ENCODE peak calls at places on chromosome 9, in eight cellular contexts. One of them, this sample, is unnamed.
A peak's percentile ranks its signal among the peaks of the same experiment; 100 is the strongest.

GRCh38 chr9:398085-398484 is 183.4 kb downstream of the DOCK8 start:
- DNase-seq in astrocyte: no peak
- DNase-seq in cardiac fibroblast: no peak
- DNase-seq in tibial nerve: no peak
- DNase-seq in WTC11: no peak
- DNase-seq in cardiac muscle cell: no peak
- DNase-seq in Calu3: no peak
- DNase-seq in glutamatergic neuron: no peak
- DNase-seq in this sample: no peak

GRCh38 chr9:97930972-97931371 is 7.0 kb downstream of the HEMGN start:
- DNase-seq in astrocyte: no peak
- DNase-seq in cardiac fibroblast: no peak
- DNase-seq in tibial nerve: no peak
- DNase-seq in WTC11: no peak
- DNase-seq in cardiac muscle cell: no peak
- DNase-seq in Calu3: no peak
- DNase-seq in glutamatergic neuron: no peak
- DNase-seq in this sample: no peak

GRCh38 chr9:5499889-5500398 is 10.4 kb upstream of the PDCD1LG2 start:
- DNase-seq in astrocyte: peak; percentile 49
- DNase-seq in cardiac fibroblast: peak; percentile 84
- DNase-seq in tibial nerve: no peak
- DNase-seq in WTC11: no peak
- DNase-seq in cardiac muscle cell: no peak
- DNase-seq in Calu3: no peak
- DNase-seq in glutamatergic neuron: no peak
- DNase-seq in this sample: no peak

GRCh38 chr9:97578846-97579245 is 54.3 kb downstream of the TSTD2 start:
- DNase-seq in astrocyte: no peak
- DNase-seq in cardiac fibroblast: no peak
- DNase-seq in tibial nerve: no peak
- DNase-seq in WTC11: no peak
- DNase-seq in cardiac muscle cell: no peak
- DNase-seq in Calu3: no peak
- DNase-seq in glutamatergic neuron: no peak
- DNase-seq in this sample: no peak

GRCh38 chr9:126443144-126443543 is 116.5 kb downstream of the MVB12B start:
- DNase-seq in astrocyte: no peak
- DNase-seq in cardiac fibroblast: no peak
- DNase-seq in tibial nerve: no peak
- DNase-seq in WTC11: no peak
- DNase-seq in cardiac muscle cell: no peak
- DNase-seq in Calu3: no peak
- DNase-seq in glutamatergic neuron: no peak
- DNase-seq in this sample: peak; percentile 50

GRCh38 chr9:19181556-19181955 is 48.9 kb upstream of the DENND4C start:
- DNase-seq in astrocyte: no peak
- DNase-seq in cardiac fibroblast: no peak
- DNase-seq in tibial nerve: no peak
- DNase-seq in WTC11: no peak
- DNase-seq in cardiac muscle cell: no peak
- DNase-seq in Calu3: no peak
- DNase-seq in glutamatergic neuron: no peak
- DNase-seq in this sample: no peak

GRCh38 chr9:123928471-123929176 is 1.3 kb downstream of the DENND1A start:
- DNase-seq in astrocyte: peak; percentile 25
- DNase-seq in cardiac fibroblast: peak; percentile 35
- DNase-seq in tibial nerve: no peak
- DNase-seq in WTC11: no peak
- DNase-seq in cardiac muscle cell: no peak
- DNase-seq in Calu3: no peak
- DNase-seq in glutamatergic neuron: no peak
- DNase-seq in this sample: no peak

GRCh38 chr9:134551657-134552348 is 89.8 kb upstream of the COL5A1 start:
- DNase-seq in astrocyte: peak; percentile 96
- DNase-seq in cardiac fibroblast: peak; percentile 83
- DNase-seq in tibial nerve: no peak
- DNase-seq in WTC11: no peak
- DNase-seq in cardiac muscle cell: no peak
- DNase-seq in Calu3: peak; percentile 52
- DNase-seq in glutamatergic neuron: no peak
- DNase-seq in this sample: no peak

GRCh38 chr9:136566899-136567298 is 21.1 kb upstream of the NOTCH1 start:
- DNase-seq in astrocyte: no peak
- DNase-seq in cardiac fibroblast: peak; percentile 42
- DNase-seq in tibial nerve: peak; percentile 83
- DNase-seq in WTC11: no peak
- DNase-seq in cardiac muscle cell: no peak
- DNase-seq in Calu3: peak; percentile 20
- DNase-seq in glutamatergic neuron: no peak
- DNase-seq in this sample: no peak

GRCh38 chr9:96566401-96567202 is 53.0 kb downstream of the CDC14B start:
- DNase-seq in astrocyte: peak; percentile 15
- DNase-seq in cardiac fibroblast: peak; percentile 58
- DNase-seq in tibial nerve: peak; percentile 69
- DNase-seq in WTC11: peak; percentile 86
- DNase-seq in cardiac muscle cell: peak; percentile 81
- DNase-seq in Calu3: peak; percentile 70
- DNase-seq in glutamatergic neuron: peak; percentile 49
- DNase-seq in this sample: peak; percentile 95
- TF ChIP-seq CTCF in astrocyte: no peak
- TF ChIP-seq CTCF in cardiac fibroblast: peak; percentile 37
- TF ChIP-seq CTCF in tibial nerve: peak; percentile 72
- TF ChIP-seq CTCF in WTC11: peak; percentile 27
- TF ChIP-seq CTCF in cardiac muscle cell: peak; percentile 42
- TF ChIP-seq CTCF in Calu3: peak; percentile 26
- TF ChIP-seq CTCF in glutamatergic neuron: peak; percentile 54
- TF ChIP-seq CTCF in this sample: no peak

DNA sequence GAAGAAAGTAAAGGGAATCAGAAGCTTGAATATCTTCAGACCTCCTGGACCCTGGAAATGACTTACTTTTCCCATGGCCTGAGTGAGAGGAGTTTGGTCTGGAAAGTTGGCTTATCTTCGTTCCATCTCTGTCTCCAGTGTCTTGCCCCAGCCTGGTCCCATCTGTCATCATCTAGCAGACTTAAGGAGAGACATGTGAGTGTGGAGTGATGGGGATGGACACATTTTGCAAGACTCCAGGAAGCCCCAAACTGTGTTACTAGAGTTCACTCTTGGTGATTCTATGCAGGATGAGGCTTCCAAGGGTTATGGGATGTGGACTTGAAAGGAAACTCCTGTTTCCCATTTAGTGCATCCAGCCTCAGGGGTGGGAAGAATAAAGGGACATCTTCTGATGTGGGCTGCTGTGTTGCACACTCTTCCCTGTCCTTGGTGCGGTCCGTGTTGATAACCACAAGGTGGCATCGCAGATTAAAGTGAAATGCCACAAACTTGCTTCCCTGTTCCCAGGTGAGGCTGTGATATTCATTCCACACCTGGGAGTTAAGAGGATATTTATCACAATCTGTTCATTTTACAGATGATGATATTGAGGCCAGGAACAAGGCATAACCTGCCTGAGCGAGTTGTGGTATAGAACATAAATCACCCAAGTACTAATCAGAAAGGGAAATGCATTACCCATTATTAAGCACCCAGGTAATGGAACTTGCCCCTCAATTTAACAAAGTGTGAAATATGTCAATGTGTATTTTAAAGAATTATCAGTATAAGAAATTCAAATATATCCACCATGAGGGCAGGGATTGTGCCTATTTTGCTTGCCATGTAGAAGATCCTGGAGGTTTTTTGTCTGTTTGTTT is 269.9 kb upstream of the PAPPA start:
- DNase-seq in astrocyte: peak; percentile 21
- DNase-seq in cardiac fibroblast: peak; percentile 80
- DNase-seq in tibial nerve: no peak
- DNase-seq in WTC11: peak; percentile 50
- DNase-seq in cardiac muscle cell: peak; percentile 47
- DNase-seq in Calu3: peak; percentile 34
- DNase-seq in glutamatergic neuron: peak; percentile 24
- DNase-seq in this sample: no peak
- TF ChIP-seq CTCF in astrocyte: peak; percentile 63
- TF ChIP-seq CTCF in cardiac fibroblast: peak; percentile 76
- TF ChIP-seq CTCF in tibial nerve: peak; percentile 21
- TF ChIP-seq CTCF in WTC11: peak; percentile 38
- TF ChIP-seq CTCF in cardiac muscle cell: peak; percentile 73
- TF ChIP-seq CTCF in Calu3: no peak
- TF ChIP-seq CTCF in glutamatergic neuron: peak; percentile 36
- TF ChIP-seq CTCF in this sample: no peak

GRCh38 chr9:91341258-91341746 is 20.4 kb downstream of the AUH start:
- DNase-seq in astrocyte: peak; percentile 60
- DNase-seq in cardiac fibroblast: no peak
- DNase-seq in tibial nerve: no peak
- DNase-seq in WTC11: no peak
- DNase-seq in cardiac muscle cell: no peak
- DNase-seq in Calu3: peak; percentile 2
- DNase-seq in glutamatergic neuron: no peak
- DNase-seq in this sample: no peak

GRCh38 chr9:91338681-91339080 is 23.0 kb downstream of the AUH start:
- DNase-seq in astrocyte: no peak
- DNase-seq in cardiac fibroblast: no peak
- DNase-seq in tibial nerve: no peak
- DNase-seq in WTC11: no peak
- DNase-seq in cardiac muscle cell: no peak
- DNase-seq in Calu3: no peak
- DNase-seq in glutamatergic neuron: no peak
- DNase-seq in this sample: no peak

GRCh38 chr9:91342575-91342974 is 19.1 kb downstream of the AUH start:
- DNase-seq in astrocyte: no peak
- DNase-seq in cardiac fibroblast: no peak
- DNase-seq in tibial nerve: no peak
- DNase-seq in WTC11: no peak
- DNase-seq in cardiac muscle cell: no peak
- DNase-seq in Calu3: no peak
- DNase-seq in glutamatergic neuron: no peak
- DNase-seq in this sample: no peak

GRCh38 chr9:91341749-91342148 is 20.0 kb downstream of the AUH start:
- DNase-seq in astrocyte: no peak
- DNase-seq in cardiac fibroblast: no peak
- DNase-seq in tibial nerve: no peak
- DNase-seq in WTC11: no peak
- DNase-seq in cardiac muscle cell: no peak
- DNase-seq in Calu3: no peak
- DNase-seq in glutamatergic neuron: no peak
- DNase-seq in this sample: no peak

DNA sequence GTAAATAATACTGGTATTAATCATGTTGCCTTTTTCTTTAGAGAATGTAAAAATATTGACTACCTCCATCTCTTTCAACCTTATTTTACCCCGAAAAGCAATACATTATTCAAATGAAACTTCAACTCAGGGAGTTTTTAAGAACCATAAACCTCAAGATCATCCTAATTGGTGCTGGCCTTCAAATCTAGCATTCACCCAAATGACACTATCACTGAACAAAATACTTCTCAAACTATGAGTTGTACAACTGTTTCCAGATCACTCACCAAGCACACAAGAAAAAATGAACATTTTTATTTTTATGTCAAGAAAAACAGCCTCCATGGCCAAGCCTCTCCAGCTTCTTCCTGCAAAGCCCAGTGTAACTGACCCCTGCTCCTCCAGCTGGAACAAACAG is 21.3 kb downstream of the AUH start:
- DNase-seq in astrocyte: no peak
- DNase-seq in cardiac fibroblast: no peak
- DNase-seq in tibial nerve: no peak
- DNase-seq in WTC11: no peak
- DNase-seq in cardiac muscle cell: no peak
- DNase-seq in Calu3: no peak
- DNase-seq in glutamatergic neuron: no peak
- DNase-seq in this sample: no peak
- TF ChIP-seq CTCF in astrocyte: no peak
- TF ChIP-seq CTCF in cardiac fibroblast: no peak
- TF ChIP-seq CTCF in tibial nerve: no peak
- TF ChIP-seq CTCF in WTC11: no peak
- TF ChIP-seq CTCF in cardiac muscle cell: no peak
- TF ChIP-seq CTCF in Calu3: no peak
- TF ChIP-seq CTCF in glutamatergic neuron: no peak
- TF ChIP-seq CTCF in this sample: no peak

GRCh38 chr9:2837915-2838314 is 6.0 kb downstream of the PUM3 start:
- DNase-seq in astrocyte: no peak
- DNase-seq in cardiac fibroblast: peak; percentile 47
- DNase-seq in tibial nerve: no peak
- DNase-seq in WTC11: no peak
- DNase-seq in cardiac muscle cell: no peak
- DNase-seq in Calu3: no peak
- DNase-seq in glutamatergic neuron: no peak
- DNase-seq in this sample: no peak
- TF ChIP-seq CTCF in astrocyte: peak; percentile 24
- TF ChIP-seq CTCF in cardiac fibroblast: peak; percentile 14
- TF ChIP-seq CTCF in tibial nerve: peak; percentile 13
- TF ChIP-seq CTCF in WTC11: no peak
- TF ChIP-seq CTCF in cardiac muscle cell: peak; percentile 24
- TF ChIP-seq CTCF in Calu3: no peak
- TF ChIP-seq CTCF in glutamatergic neuron: no peak
- TF ChIP-seq CTCF in this sample: no peak

GRCh38 chr9:85501474-85501873 is 240.3 kb downstream of the AGTPBP1 start:
- DNase-seq in astrocyte: no peak
- DNase-seq in cardiac fibroblast: no peak
- DNase-seq in tibial nerve: no peak
- DNase-seq in WTC11: no peak
- DNase-seq in cardiac muscle cell: no peak
- DNase-seq in Calu3: no peak
- DNase-seq in glutamatergic neuron: no peak
- DNase-seq in this sample: no peak

GRCh38 chr9:85508616-85509015 is 233.1 kb downstream of the AGTPBP1 start:
- DNase-seq in astrocyte: no peak
- DNase-seq in cardiac fibroblast: no peak
- DNase-seq in tibial nerve: no peak
- DNase-seq in WTC11: no peak
- DNase-seq in cardiac muscle cell: no peak
- DNase-seq in Calu3: no peak
- DNase-seq in glutamatergic neuron: no peak
- DNase-seq in this sample: no peak

GRCh38 chr9:85505612-85506011 is 236.1 kb downstream of the AGTPBP1 start:
- DNase-seq in astrocyte: no peak
- DNase-seq in cardiac fibroblast: no peak
- DNase-seq in tibial nerve: no peak
- DNase-seq in WTC11: no peak
- DNase-seq in cardiac muscle cell: no peak
- DNase-seq in Calu3: no peak
- DNase-seq in glutamatergic neuron: no peak
- DNase-seq in this sample: no peak

GRCh38 chr9:85502815-85503643 is 238.7 kb downstream of the AGTPBP1 start:
- DNase-seq in astrocyte: peak; percentile 3
- DNase-seq in cardiac fibroblast: no peak
- DNase-seq in tibial nerve: no peak
- DNase-seq in WTC11: no peak
- DNase-seq in cardiac muscle cell: no peak
- DNase-seq in Calu3: no peak
- DNase-seq in glutamatergic neuron: no peak
- DNase-seq in this sample: no peak
- TF ChIP-seq CTCF in astrocyte: no peak
- TF ChIP-seq CTCF in cardiac fibroblast: no peak
- TF ChIP-seq CTCF in tibial nerve: no peak
- TF ChIP-seq CTCF in WTC11: no peak
- TF ChIP-seq CTCF in cardiac muscle cell: no peak
- TF ChIP-seq CTCF in Calu3: no peak
- TF ChIP-seq CTCF in glutamatergic neuron: no peak
- TF ChIP-seq CTCF in this sample: no peak